ENCODE peak calls at places on chromosomes 12 and 14, in ten cellular contexts. One of them, this sample, is unnamed.

GRCh38 chr14:87805315-87805723 is 187.7 kb downstream of the GALC start:
- DNase-seq in breast epithelium: no peak
- DNase-seq in AG08395: peak; percentile 70
- DNase-seq in activated gamma-delta T cell treated with Interleukin-2 at 50 U/mL for 16 hours: peak; percentile 13
- DNase-seq in nucleus accumbens: no peak
- DNase-seq in NCI-H1092 treated with DMSO at 0.1 percent for 48 hours: peak; percentile 23
- DNase-seq in activated naive CD8-positive, alpha-beta T cell treated with anti-CD3 and anti-CD28 coated beads for 36 hours: peak; percentile 48
- DNase-seq in globus pallidus: peak; percentile 9
- DNase-seq in T47D: no peak
- DNase-seq in SW480: no peak
- DNase-seq in this sample: peak; percentile 76

GRCh38 chr12:10361622-10362021 is 28.2 kb downstream of the KLRK1 start:
- DNase-seq in breast epithelium: no peak
- DNase-seq in AG08395: no peak
- DNase-seq in activated gamma-delta T cell treated with Interleukin-2 at 50 U/mL for 16 hours: no peak
- DNase-seq in nucleus accumbens: no peak
- DNase-seq in NCI-H1092 treated with DMSO at 0.1 percent for 48 hours: no peak
- DNase-seq in activated naive CD8-positive, alpha-beta T cell treated with anti-CD3 and anti-CD28 coated beads for 36 hours: no peak
- DNase-seq in globus pallidus: peak; percentile 38
- DNase-seq in T47D: no peak
- DNase-seq in SW480: no peak
- DNase-seq in this sample: no peak

GRCh38 chr14:21107360-21107781 is 6.5 kb downstream of the TMEM253 start:
- DNase-seq in breast epithelium: no peak
- DNase-seq in AG08395: no peak
- DNase-seq in activated gamma-delta T cell treated with Interleukin-2 at 50 U/mL for 16 hours: no peak
- DNase-seq in nucleus accumbens: no peak
- DNase-seq in NCI-H1092 treated with DMSO at 0.1 percent for 48 hours: no peak
- DNase-seq in activated naive CD8-positive, alpha-beta T cell treated with anti-CD3 and anti-CD28 coated beads for 36 hours: no peak
- DNase-seq in globus pallidus: no peak
- DNase-seq in T47D: no peak
- DNase-seq in SW480: no peak
- DNase-seq in this sample: no peak

GRCh38 chr12:7374423-7375144 is 69.4 kb downstream of the CD163L1 start:
- DNase-seq in breast epithelium: no peak
- DNase-seq in AG08395: peak; percentile 62
- DNase-seq in activated gamma-delta T cell treated with Interleukin-2 at 50 U/mL for 16 hours: no peak
- DNase-seq in nucleus accumbens: no peak
- DNase-seq in NCI-H1092 treated with DMSO at 0.1 percent for 48 hours: no peak
- DNase-seq in activated naive CD8-positive, alpha-beta T cell treated with anti-CD3 and anti-CD28 coated beads for 36 hours: peak; percentile 15
- DNase-seq in globus pallidus: no peak
- DNase-seq in T47D: no peak
- DNase-seq in SW480: peak; percentile 82
- DNase-seq in this sample: peak; percentile 91

GRCh38 chr12:124607681-124608425 is 40.4 kb upstream of the NCOR2 start:
- DNase-seq in breast epithelium: no peak
- DNase-seq in AG08395: no peak
- DNase-seq in activated gamma-delta T cell treated with Interleukin-2 at 50 U/mL for 16 hours: no peak
- DNase-seq in nucleus accumbens: no peak
- DNase-seq in NCI-H1092 treated with DMSO at 0.1 percent for 48 hours: no peak
- DNase-seq in activated naive CD8-positive, alpha-beta T cell treated with anti-CD3 and anti-CD28 coated beads for 36 hours: no peak
- DNase-seq in globus pallidus: no peak
- DNase-seq in T47D: no peak
- DNase-seq in SW480: peak; percentile 50
- DNase-seq in this sample: no peak

GRCh38 chr12:60052483-60052882 is 456.7 kb downstream of the SLC16A7 start:
- DNase-seq in breast epithelium: no peak
- DNase-seq in AG08395: no peak
- DNase-seq in activated gamma-delta T cell treated with Interleukin-2 at 50 U/mL for 16 hours: no peak
- DNase-seq in nucleus accumbens: no peak
- DNase-seq in NCI-H1092 treated with DMSO at 0.1 percent for 48 hours: no peak
- DNase-seq in activated naive CD8-positive, alpha-beta T cell treated with anti-CD3 and anti-CD28 coated beads for 36 hours: no peak
- DNase-seq in globus pallidus: no peak
- DNase-seq in T47D: no peak
- DNase-seq in SW480: no peak
- DNase-seq in this sample: no peak

GRCh38 chr14:105477659-105478623 is 3.3 kb downstream of the CRIP2 start:
- DNase-seq in breast epithelium: no peak
- DNase-seq in AG08395: no peak
- DNase-seq in activated gamma-delta T cell treated with Interleukin-2 at 50 U/mL for 16 hours: peak; percentile 52
- DNase-seq in nucleus accumbens: no peak
- DNase-seq in NCI-H1092 treated with DMSO at 0.1 percent for 48 hours: no peak
- DNase-seq in activated naive CD8-positive, alpha-beta T cell treated with anti-CD3 and anti-CD28 coated beads for 36 hours: no peak
- DNase-seq in globus pallidus: no peak
- DNase-seq in T47D: no peak
- DNase-seq in SW480: no peak
- DNase-seq in this sample: peak; percentile 42

GRCh38 chr14:32939254-32940065 is 781 bp downstream of the NPAS3 start:
- DNase-seq in breast epithelium: peak; percentile 79
- DNase-seq in AG08395: peak; percentile 79
- DNase-seq in activated gamma-delta T cell treated with Interleukin-2 at 50 U/mL for 16 hours: no peak
- DNase-seq in nucleus accumbens: peak; percentile 64
- DNase-seq in NCI-H1092 treated with DMSO at 0.1 percent for 48 hours: peak; percentile 80
- DNase-seq in activated naive CD8-positive, alpha-beta T cell treated with anti-CD3 and anti-CD28 coated beads for 36 hours: peak; percentile 50
- DNase-seq in globus pallidus: peak; percentile 85
- DNase-seq in T47D: peak; percentile 72
- DNase-seq in SW480: peak; percentile 65
- DNase-seq in this sample: peak; percentile 84

GRCh38 chr12:109737111-109737510 is 23.5 kb downstream of the FAM222A start:
- DNase-seq in breast epithelium: no peak
- DNase-seq in AG08395: no peak
- DNase-seq in activated gamma-delta T cell treated with Interleukin-2 at 50 U/mL for 16 hours: no peak
- DNase-seq in nucleus accumbens: no peak
- DNase-seq in NCI-H1092 treated with DMSO at 0.1 percent for 48 hours: no peak
- DNase-seq in activated naive CD8-positive, alpha-beta T cell treated with anti-CD3 and anti-CD28 coated beads for 36 hours: no peak
- DNase-seq in globus pallidus: no peak
- DNase-seq in T47D: no peak
- DNase-seq in SW480: no peak
- DNase-seq in this sample: no peak

GRCh38 chr12:87413784-87414183 is 615.4 kb downstream of the C12orf50 start:
- DNase-seq in breast epithelium: no peak
- DNase-seq in AG08395: no peak
- DNase-seq in activated gamma-delta T cell treated with Interleukin-2 at 50 U/mL for 16 hours: no peak
- DNase-seq in nucleus accumbens: no peak
- DNase-seq in NCI-H1092 treated with DMSO at 0.1 percent for 48 hours: no peak
- DNase-seq in activated naive CD8-positive, alpha-beta T cell treated with anti-CD3 and anti-CD28 coated beads for 36 hours: no peak
- DNase-seq in globus pallidus: no peak
- DNase-seq in T47D: no peak
- DNase-seq in SW480: no peak
- DNase-seq in this sample: no peak

GRCh38 chr12:67925551-67925950 is 63.7 kb upstream of the IFNG-AS1 start:
- DNase-seq in breast epithelium: no peak
- DNase-seq in AG08395: no peak
- DNase-seq in activated gamma-delta T cell treated with Interleukin-2 at 50 U/mL for 16 hours: no peak
- DNase-seq in nucleus accumbens: no peak
- DNase-seq in NCI-H1092 treated with DMSO at 0.1 percent for 48 hours: no peak
- DNase-seq in activated naive CD8-positive, alpha-beta T cell treated with anti-CD3 and anti-CD28 coated beads for 36 hours: no peak
- DNase-seq in globus pallidus: no peak
- DNase-seq in T47D: no peak
- DNase-seq in SW480: no peak
- DNase-seq in this sample: no peak

GRCh38 chr14:20808084-20808483 is 5.4 kb upstream of the RNASE1 start:
- DNase-seq in breast epithelium: no peak
- DNase-seq in AG08395: no peak
- DNase-seq in activated gamma-delta T cell treated with Interleukin-2 at 50 U/mL for 16 hours: no peak
- DNase-seq in nucleus accumbens: no peak
- DNase-seq in NCI-H1092 treated with DMSO at 0.1 percent for 48 hours: no peak
- DNase-seq in activated naive CD8-positive, alpha-beta T cell treated with anti-CD3 and anti-CD28 coated beads for 36 hours: no peak
- DNase-seq in globus pallidus: no peak
- DNase-seq in T47D: no peak
- DNase-seq in SW480: no peak
- DNase-seq in this sample: no peak

GRCh38 chr12:132174703-132175490 is 30.6 kb downstream of the NOC4L start:
- DNase-seq in breast epithelium: no peak
- DNase-seq in AG08395: no peak
- DNase-seq in activated gamma-delta T cell treated with Interleukin-2 at 50 U/mL for 16 hours: no peak
- DNase-seq in nucleus accumbens: no peak
- DNase-seq in NCI-H1092 treated with DMSO at 0.1 percent for 48 hours: no peak
- DNase-seq in activated naive CD8-positive, alpha-beta T cell treated with anti-CD3 and anti-CD28 coated beads for 36 hours: no peak
- DNase-seq in globus pallidus: no peak
- DNase-seq in T47D: no peak
- DNase-seq in SW480: no peak
- DNase-seq in this sample: no peak

GRCh38 chr14:97878727-97879126 is 1081.5 kb downstream of the VRK1 start:
- DNase-seq in breast epithelium: peak; percentile 44
- DNase-seq in AG08395: peak; percentile 7
- DNase-seq in activated gamma-delta T cell treated with Interleukin-2 at 50 U/mL for 16 hours: peak; percentile 20
- DNase-seq in nucleus accumbens: no peak
- DNase-seq in NCI-H1092 treated with DMSO at 0.1 percent for 48 hours: no peak
- DNase-seq in activated naive CD8-positive, alpha-beta T cell treated with anti-CD3 and anti-CD28 coated beads for 36 hours: no peak
- DNase-seq in globus pallidus: peak; percentile 5
- DNase-seq in T47D: no peak
- DNase-seq in SW480: no peak
- DNase-seq in this sample: no peak

GRCh38 chr12:27183342-27183741 is 60.7 kb upstream of the STK38L start:
- DNase-seq in breast epithelium: no peak
- DNase-seq in AG08395: no peak
- DNase-seq in activated gamma-delta T cell treated with Interleukin-2 at 50 U/mL for 16 hours: no peak
- DNase-seq in nucleus accumbens: no peak
- DNase-seq in NCI-H1092 treated with DMSO at 0.1 percent for 48 hours: no peak
- DNase-seq in activated naive CD8-positive, alpha-beta T cell treated with anti-CD3 and anti-CD28 coated beads for 36 hours: no peak
- DNase-seq in globus pallidus: no peak
- DNase-seq in T47D: no peak
- DNase-seq in SW480: no peak
- DNase-seq in this sample: no peak

GRCh38 chr14:64337901-64338615 is 43.9 kb upstream of the ESR2 start:
- DNase-seq in breast epithelium: peak; percentile 34
- DNase-seq in AG08395: peak; percentile 26
- DNase-seq in activated gamma-delta T cell treated with Interleukin-2 at 50 U/mL for 16 hours: no peak
- DNase-seq in nucleus accumbens: peak; percentile 30
- DNase-seq in NCI-H1092 treated with DMSO at 0.1 percent for 48 hours: peak; percentile 96
- DNase-seq in activated naive CD8-positive, alpha-beta T cell treated with anti-CD3 and anti-CD28 coated beads for 36 hours: no peak
- DNase-seq in globus pallidus: peak; percentile 31
- DNase-seq in T47D: peak; percentile 19
- DNase-seq in SW480: peak; percentile 84
- DNase-seq in this sample: peak; percentile 92

GRCh38 chr14:105374389-105374788 is 23.9 kb upstream of the TEX22 start:
- DNase-seq in breast epithelium: peak; percentile 41
- DNase-seq in AG08395: no peak
- DNase-seq in activated gamma-delta T cell treated with Interleukin-2 at 50 U/mL for 16 hours: no peak
- DNase-seq in nucleus accumbens: no peak
- DNase-seq in NCI-H1092 treated with DMSO at 0.1 percent for 48 hours: no peak
- DNase-seq in activated naive CD8-positive, alpha-beta T cell treated with anti-CD3 and anti-CD28 coated beads for 36 hours: no peak
- DNase-seq in globus pallidus: no peak
- DNase-seq in T47D: peak; percentile 98
- DNase-seq in SW480: no peak
- DNase-seq in this sample: no peak

GRCh38 chr12:119621878-119622277 is 28.3 kb downstream of the TMEM233 start:
- DNase-seq in breast epithelium: no peak
- DNase-seq in AG08395: no peak
- DNase-seq in activated gamma-delta T cell treated with Interleukin-2 at 50 U/mL for 16 hours: no peak
- DNase-seq in nucleus accumbens: no peak
- DNase-seq in NCI-H1092 treated with DMSO at 0.1 percent for 48 hours: no peak
- DNase-seq in activated naive CD8-positive, alpha-beta T cell treated with anti-CD3 and anti-CD28 coated beads for 36 hours: no peak
- DNase-seq in globus pallidus: no peak
- DNase-seq in T47D: no peak
- DNase-seq in SW480: no peak
- DNase-seq in this sample: no peak

GRCh38 chr14:33932526-33933292 is 18.2 kb downstream of the EGLN3 start:
- DNase-seq in breast epithelium: no peak
- DNase-seq in AG08395: no peak
- DNase-seq in activated gamma-delta T cell treated with Interleukin-2 at 50 U/mL for 16 hours: no peak
- DNase-seq in nucleus accumbens: no peak
- DNase-seq in NCI-H1092 treated with DMSO at 0.1 percent for 48 hours: peak; percentile 79
- DNase-seq in activated naive CD8-positive, alpha-beta T cell treated with anti-CD3 and anti-CD28 coated beads for 36 hours: no peak
- DNase-seq in globus pallidus: no peak
- DNase-seq in T47D: no peak
- DNase-seq in SW480: no peak
- DNase-seq in this sample: no peak

GRCh38 chr12:2675776-2676175 is 119.0 kb upstream of the FKBP4 start:
- DNase-seq in breast epithelium: no peak
- DNase-seq in AG08395: no peak
- DNase-seq in activated gamma-delta T cell treated with Interleukin-2 at 50 U/mL for 16 hours: no peak
- DNase-seq in nucleus accumbens: no peak
- DNase-seq in NCI-H1092 treated with DMSO at 0.1 percent for 48 hours: no peak
- DNase-seq in activated naive CD8-positive, alpha-beta T cell treated with anti-CD3 and anti-CD28 coated beads for 36 hours: no peak
- DNase-seq in globus pallidus: no peak
- DNase-seq in T47D: no peak
- DNase-seq in SW480: no peak
- DNase-seq in this sample: no peak

GRCh38 chr14:53128706-53129105 is 24.4 kb downstream of the DDHD1 start:
- DNase-seq in breast epithelium: no peak
- DNase-seq in AG08395: no peak
- DNase-seq in activated gamma-delta T cell treated with Interleukin-2 at 50 U/mL for 16 hours: no peak
- DNase-seq in nucleus accumbens: no peak
- DNase-seq in NCI-H1092 treated with DMSO at 0.1 percent for 48 hours: no peak
- DNase-seq in activated naive CD8-positive, alpha-beta T cell treated with anti-CD3 and anti-CD28 coated beads for 36 hours: no peak
- DNase-seq in globus pallidus: no peak
- DNase-seq in T47D: no peak
- DNase-seq in SW480: no peak
- DNase-seq in this sample: no peak

GRCh38 chr14:103735439-103735814 is 19.8 kb downstream of the ZFYVE21 start:
- DNase-seq in breast epithelium: no peak
- DNase-seq in AG08395: no peak
- DNase-seq in activated gamma-delta T cell treated with Interleukin-2 at 50 U/mL for 16 hours: no peak
- DNase-seq in nucleus accumbens: no peak
- DNase-seq in NCI-H1092 treated with DMSO at 0.1 percent for 48 hours: no peak
- DNase-seq in activated naive CD8-positive, alpha-beta T cell treated with anti-CD3 and anti-CD28 coated beads for 36 hours: no peak
- DNase-seq in globus pallidus: no peak
- DNase-seq in T47D: no peak
- DNase-seq in SW480: no peak
- DNase-seq in this sample: no peak

GRCh38 chr12:95205685-95206084 is 11.6 kb downstream of the FGD6 start:
- DNase-seq in breast epithelium: peak; percentile 40
- DNase-seq in AG08395: peak; percentile 80
- DNase-seq in activated gamma-delta T cell treated with Interleukin-2 at 50 U/mL for 16 hours: no peak
- DNase-seq in nucleus accumbens: peak; percentile 8
- DNase-seq in NCI-H1092 treated with DMSO at 0.1 percent for 48 hours: no peak
- DNase-seq in activated naive CD8-positive, alpha-beta T cell treated with anti-CD3 and anti-CD28 coated beads for 36 hours: no peak
- DNase-seq in globus pallidus: peak; percentile 54
- DNase-seq in T47D: no peak
- DNase-seq in SW480: peak; percentile 31
- DNase-seq in this sample: peak; percentile 47

GRCh38 chr14:102616799-102617198 is 24.4 kb downstream of the RCOR1 start:
- DNase-seq in breast epithelium: no peak
- DNase-seq in AG08395: no peak
- DNase-seq in activated gamma-delta T cell treated with Interleukin-2 at 50 U/mL for 16 hours: no peak
- DNase-seq in nucleus accumbens: no peak
- DNase-seq in NCI-H1092 treated with DMSO at 0.1 percent for 48 hours: no peak
- DNase-seq in activated naive CD8-positive, alpha-beta T cell treated with anti-CD3 and anti-CD28 coated beads for 36 hours: no peak
- DNase-seq in globus pallidus: no peak
- DNase-seq in T47D: no peak
- DNase-seq in SW480: no peak
- DNase-seq in this sample: no peak

GRCh38 chr12:211639-212382 is 2.1 kb downstream of the SLC6A12 start:
- DNase-seq in breast epithelium: no peak
- DNase-seq in AG08395: no peak
- DNase-seq in activated gamma-delta T cell treated with Interleukin-2 at 50 U/mL for 16 hours: no peak
- DNase-seq in nucleus accumbens: no peak
- DNase-seq in NCI-H1092 treated with DMSO at 0.1 percent for 48 hours: no peak
- DNase-seq in activated naive CD8-positive, alpha-beta T cell treated with anti-CD3 and anti-CD28 coated beads for 36 hours: no peak
- DNase-seq in globus pallidus: no peak
- DNase-seq in T47D: no peak
- DNase-seq in SW480: no peak
- DNase-seq in this sample: no peak

This sample was measured in GM23338.